ENCODE peak calls at places on chromosomes 5 and 9, in seven cellular contexts. One of them, this sample, is unnamed.

GRCh38 chr5:87120518-87121314 is 147.0 kb upstream of the RASA1 start:
- DNase-seq in heart right ventricle: no peak
- DNase-seq in fibroblast of pulmonary artery: peak
- DNase-seq in sigmoid colon: no peak
- DNase-seq in cardiac muscle cell: peak
- DNase-seq in OCI-LY7: no peak
- DNase-seq in right lobe of liver: no peak
- DNase-seq in this sample: no peak

GRCh38 chr9:108743901-108744371 is 111.8 kb downstream of the ACTL7B start:
- DNase-seq in heart right ventricle: no peak
- DNase-seq in fibroblast of pulmonary artery: no peak
- DNase-seq in cardiac muscle cell: no peak
- DNase-seq in OCI-LY7: no peak
- DNase-seq in right lobe of liver: no peak
- DNase-seq in sigmoid colon: no peak
- DNase-seq in this sample: no peak

GRCh38 chr5:55232985-55233928 is at the start of gene CCNO:
- DNase-seq in heart right ventricle: peak
- DNase-seq in cardiac muscle cell: peak
- DNase-seq in right lobe of liver: peak
- DNase-seq in OCI-LY7: peak
- DNase-seq in sigmoid colon: peak
- DNase-seq in fibroblast of pulmonary artery: peak
- DNase-seq in this sample: peak

GRCh38 chr5:96031811-96032261 is 70.2 kb upstream of the ELL2 start:
- DNase-seq in cardiac muscle cell: peak
- DNase-seq in OCI-LY7: no peak
- DNase-seq in sigmoid colon: no peak
- DNase-seq in fibroblast of pulmonary artery: peak
- DNase-seq in heart right ventricle: no peak
- DNase-seq in right lobe of liver: no peak
- DNase-seq in this sample: no peak

GRCh38 chr5:96177303-96177869 is 215.7 kb upstream of the ELL2 start:
- DNase-seq in sigmoid colon: no peak
- DNase-seq in OCI-LY7: no peak
- DNase-seq in right lobe of liver: no peak
- DNase-seq in fibroblast of pulmonary artery: peak
- DNase-seq in cardiac muscle cell: peak
- DNase-seq in heart right ventricle: no peak
- DNase-seq in this sample: no peak

GRCh38 chr5:8508196-8508595 is 639.2 kb downstream of the MTRR start:
- DNase-seq in right lobe of liver: no peak
- DNase-seq in OCI-LY7: no peak
- DNase-seq in heart right ventricle: no peak
- DNase-seq in sigmoid colon: no peak
- DNase-seq in cardiac muscle cell: no peak
- DNase-seq in fibroblast of pulmonary artery: no peak
- DNase-seq in this sample: no peak

GRCh38 chr5:90518666-90519065 is 10.7 kb downstream of the LYSMD3 start:
- DNase-seq in sigmoid colon: no peak
- DNase-seq in cardiac muscle cell: no peak
- DNase-seq in right lobe of liver: no peak
- DNase-seq in OCI-LY7: peak
- DNase-seq in heart right ventricle: no peak
- DNase-seq in fibroblast of pulmonary artery: peak
- DNase-seq in this sample: no peak

GRCh38 chr9:98773721-98774120 is 22.6 kb downstream of the ANKS6 start:
- DNase-seq in sigmoid colon: no peak
- DNase-seq in OCI-LY7: no peak
- DNase-seq in fibroblast of pulmonary artery: no peak
- DNase-seq in cardiac muscle cell: no peak
- DNase-seq in right lobe of liver: no peak
- DNase-seq in heart right ventricle: no peak
- DNase-seq in this sample: no peak

GRCh38 chr5:458547-459353 is 15.8 kb downstream of the EXOC3 start:
- DNase-seq in right lobe of liver: peak
- DNase-seq in OCI-LY7: no peak
- DNase-seq in fibroblast of pulmonary artery: peak
- DNase-seq in sigmoid colon: peak
- DNase-seq in heart right ventricle: no peak
- DNase-seq in cardiac muscle cell: no peak
- DNase-seq in this sample: no peak

GRCh38 chr5:74544811-74545210 is 95.7 kb downstream of the ENC1 start:
- DNase-seq in sigmoid colon: no peak
- DNase-seq in cardiac muscle cell: no peak
- DNase-seq in fibroblast of pulmonary artery: no peak
- DNase-seq in OCI-LY7: no peak
- DNase-seq in right lobe of liver: no peak
- DNase-seq in heart right ventricle: no peak
- DNase-seq in this sample: no peak

GRCh38 chr5:115366223-115366622 is 69.8 kb upstream of the CCDC112 start:
- DNase-seq in sigmoid colon: no peak
- DNase-seq in OCI-LY7: no peak
- DNase-seq in heart right ventricle: peak
- DNase-seq in cardiac muscle cell: peak
- DNase-seq in fibroblast of pulmonary artery: peak
- DNase-seq in right lobe of liver: no peak
- DNase-seq in this sample: no peak

GRCh38 chr9:126499911-126500599 is 113.7 kb upstream of the LMX1B start:
- DNase-seq in cardiac muscle cell: no peak
- DNase-seq in heart right ventricle: no peak
- DNase-seq in right lobe of liver: no peak
- DNase-seq in fibroblast of pulmonary artery: no peak
- DNase-seq in OCI-LY7: no peak
- DNase-seq in sigmoid colon: peak
- DNase-seq in this sample: no peak

GRCh38 chr5:34608368-34608767 is 47.8 kb upstream of the RAI14 start:
- DNase-seq in sigmoid colon: no peak
- DNase-seq in right lobe of liver: no peak
- DNase-seq in fibroblast of pulmonary artery: no peak
- DNase-seq in cardiac muscle cell: no peak
- DNase-seq in heart right ventricle: no peak
- DNase-seq in OCI-LY7: no peak
- DNase-seq in this sample: no peak
- TF ChIP-seq CTCF in sigmoid colon: no peak
- TF ChIP-seq CTCF in right lobe of liver: no peak
- TF ChIP-seq CTCF in fibroblast of pulmonary artery: no peak
- TF ChIP-seq CTCF in cardiac muscle cell: no peak
- TF ChIP-seq CTCF in heart right ventricle: no peak
- TF ChIP-seq CTCF in OCI-LY7: no peak
- TF ChIP-seq CTCF in this sample: no peak

GRCh38 chr5:78360674-78361225 is 333 bp downstream of the SCAMP1 start:
- DNase-seq in right lobe of liver: peak
- DNase-seq in OCI-LY7: peak
- DNase-seq in cardiac muscle cell: no peak
- DNase-seq in heart right ventricle: peak
- DNase-seq in sigmoid colon: peak
- DNase-seq in fibroblast of pulmonary artery: no peak
- DNase-seq in this sample: peak

GRCh38 chr5:78362220-78362619 is 1.8 kb downstream of the SCAMP1 start:
- DNase-seq in OCI-LY7: no peak
- DNase-seq in cardiac muscle cell: no peak
- DNase-seq in fibroblast of pulmonary artery: no peak
- DNase-seq in right lobe of liver: no peak
- DNase-seq in sigmoid colon: no peak
- DNase-seq in heart right ventricle: no peak
- DNase-seq in this sample: no peak

GRCh38 chr5:78364005-78364404 is 3.6 kb downstream of the SCAMP1 start:
- DNase-seq in cardiac muscle cell: no peak
- DNase-seq in fibroblast of pulmonary artery: peak
- DNase-seq in heart right ventricle: no peak
- DNase-seq in sigmoid colon: no peak
- DNase-seq in right lobe of liver: no peak
- DNase-seq in OCI-LY7: peak
- DNase-seq in this sample: no peak

GRCh38 chr5:78359831-78360673 is at the start of gene SCAMP1:
- DNase-seq in fibroblast of pulmonary artery: peak
- DNase-seq in sigmoid colon: peak
- DNase-seq in right lobe of liver: peak
- DNase-seq in cardiac muscle cell: peak
- DNase-seq in heart right ventricle: peak
- DNase-seq in OCI-LY7: peak
- DNase-seq in this sample: peak

DNA sequence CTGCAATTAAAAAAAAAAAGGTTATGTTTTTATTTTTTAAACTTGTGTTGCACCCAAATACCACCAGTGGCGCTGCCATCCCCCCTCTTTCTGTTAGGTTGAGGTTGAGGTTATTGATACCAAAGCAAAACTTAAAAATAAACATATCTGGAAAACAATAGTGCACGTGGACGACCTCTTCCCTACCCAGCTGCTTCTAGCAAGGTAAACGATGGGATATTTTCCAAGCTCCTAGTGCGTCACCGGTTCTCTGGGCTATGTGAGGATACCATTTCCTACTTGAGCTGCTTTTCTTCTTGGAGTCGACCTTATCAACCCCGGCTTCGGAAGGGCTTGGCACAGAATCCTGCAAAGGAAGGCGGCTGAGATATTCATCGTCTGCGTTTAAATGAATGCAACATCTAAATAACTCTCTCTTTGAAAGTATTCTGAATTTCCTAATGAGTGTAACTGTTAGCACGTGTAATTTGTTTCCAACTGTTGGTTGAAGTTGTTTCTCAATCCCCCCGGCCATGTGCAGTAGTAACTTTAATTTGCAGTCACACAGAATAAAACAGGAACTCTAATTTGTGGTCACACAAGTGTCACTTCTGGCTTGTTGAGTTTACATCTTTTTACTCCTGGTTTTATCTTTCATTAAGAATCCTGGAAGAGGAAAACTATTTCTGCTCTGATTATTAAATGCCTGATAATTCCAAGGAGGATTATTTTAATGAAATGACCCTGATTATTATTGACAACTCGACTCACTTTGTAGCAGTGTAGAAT is 993 bp downstream of the SCAMP1 start:
- DNase-seq in right lobe of liver: peak
- DNase-seq in heart right ventricle: peak
- DNase-seq in OCI-LY7: peak
- DNase-seq in sigmoid colon: peak
- DNase-seq in cardiac muscle cell: peak
- DNase-seq in fibroblast of pulmonary artery: peak
- DNase-seq in this sample: no peak
- TF ChIP-seq CTCF in right lobe of liver: no peak
- TF ChIP-seq CTCF in heart right ventricle: no peak
- TF ChIP-seq CTCF in OCI-LY7: peak
- TF ChIP-seq CTCF in sigmoid colon: no peak
- TF ChIP-seq CTCF in cardiac muscle cell: peak
- TF ChIP-seq CTCF in fibroblast of pulmonary artery: peak
- TF ChIP-seq CTCF in this sample: peak

GRCh38 chr5:18243846-18244245 is 609.6 kb downstream of the TAF11L14 start:
- DNase-seq in right lobe of liver: no peak
- DNase-seq in cardiac muscle cell: no peak
- DNase-seq in sigmoid colon: no peak
- DNase-seq in OCI-LY7: no peak
- DNase-seq in fibroblast of pulmonary artery: no peak
- DNase-seq in heart right ventricle: no peak
- DNase-seq in this sample: no peak

GRCh38 chr5:18238321-18238720 is 604.1 kb downstream of the TAF11L14 start:
- DNase-seq in sigmoid colon: no peak
- DNase-seq in heart right ventricle: no peak
- DNase-seq in right lobe of liver: no peak
- DNase-seq in OCI-LY7: no peak
- DNase-seq in cardiac muscle cell: no peak
- DNase-seq in fibroblast of pulmonary artery: no peak
- DNase-seq in this sample: no peak

GRCh38 chr5:18244309-18244708 is 610.0 kb downstream of the TAF11L14 start:
- DNase-seq in cardiac muscle cell: no peak
- DNase-seq in sigmoid colon: no peak
- DNase-seq in OCI-LY7: no peak
- DNase-seq in heart right ventricle: no peak
- DNase-seq in right lobe of liver: no peak
- DNase-seq in fibroblast of pulmonary artery: no peak
- DNase-seq in this sample: no peak
- TF ChIP-seq CTCF in cardiac muscle cell: no peak
- TF ChIP-seq CTCF in sigmoid colon: no peak
- TF ChIP-seq CTCF in OCI-LY7: no peak
- TF ChIP-seq CTCF in heart right ventricle: no peak
- TF ChIP-seq CTCF in right lobe of liver: no peak
- TF ChIP-seq CTCF in fibroblast of pulmonary artery: no peak
- TF ChIP-seq CTCF in this sample: no peak

DNA sequence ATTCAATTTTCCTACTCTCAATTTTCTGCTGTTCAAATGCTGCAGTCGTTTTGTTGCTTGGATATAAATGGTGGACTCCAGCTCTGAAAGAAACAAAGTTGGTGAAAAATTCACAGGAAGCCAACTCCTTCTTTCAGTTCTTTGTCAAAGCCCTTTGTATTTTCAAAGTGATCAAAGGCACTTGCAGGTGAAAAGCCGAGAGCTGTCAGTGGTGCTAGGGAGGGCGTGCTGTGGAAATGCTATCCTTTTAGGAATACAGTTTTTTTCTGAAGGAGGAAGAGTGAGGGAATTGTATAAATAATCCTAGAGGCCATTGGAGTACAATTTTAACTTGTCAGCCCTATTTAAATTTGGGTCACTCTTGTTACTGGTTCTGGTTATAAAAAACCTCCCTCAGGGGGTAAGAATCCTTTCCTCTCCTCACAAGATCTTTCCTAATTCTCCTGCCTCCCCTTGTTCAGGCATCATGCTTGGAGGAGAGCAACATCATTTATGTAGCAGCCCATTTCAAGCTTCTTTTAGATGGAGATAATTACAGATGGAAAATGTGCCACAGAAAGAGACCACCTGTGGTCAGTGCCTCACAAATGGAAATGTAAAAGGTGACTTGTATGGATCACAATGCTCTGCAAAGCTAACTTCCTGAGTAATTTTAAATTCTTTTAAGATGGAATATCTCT is 62.5 kb upstream of the GHR start:
- DNase-seq in cardiac muscle cell: no peak
- DNase-seq in fibroblast of pulmonary artery: no peak
- DNase-seq in heart right ventricle: no peak
- DNase-seq in sigmoid colon: no peak
- DNase-seq in OCI-LY7: no peak
- DNase-seq in right lobe of liver: no peak
- DNase-seq in this sample: no peak
- TF ChIP-seq CTCF in cardiac muscle cell: no peak
- TF ChIP-seq CTCF in fibroblast of pulmonary artery: no peak
- TF ChIP-seq CTCF in heart right ventricle: no peak
- TF ChIP-seq CTCF in sigmoid colon: no peak
- TF ChIP-seq CTCF in OCI-LY7: no peak
- TF ChIP-seq CTCF in right lobe of liver: no peak
- TF ChIP-seq CTCF in this sample: no peak

GRCh38 chr5:79206541-79206940 is 29.4 kb upstream of the JMY start:
- DNase-seq in heart right ventricle: no peak
- DNase-seq in right lobe of liver: no peak
- DNase-seq in sigmoid colon: no peak
- DNase-seq in cardiac muscle cell: no peak
- DNase-seq in fibroblast of pulmonary artery: no peak
- DNase-seq in OCI-LY7: no peak
- DNase-seq in this sample: no peak

GRCh38 chr5:79202076-79202475 is 33.9 kb upstream of the JMY start:
- DNase-seq in cardiac muscle cell: peak
- DNase-seq in right lobe of liver: no peak
- DNase-seq in heart right ventricle: no peak
- DNase-seq in sigmoid colon: no peak
- DNase-seq in OCI-LY7: no peak
- DNase-seq in fibroblast of pulmonary artery: peak
- DNase-seq in this sample: no peak

GRCh38 chr5:79205965-79206364 is 30.0 kb upstream of the JMY start:
- DNase-seq in sigmoid colon: no peak
- DNase-seq in right lobe of liver: no peak
- DNase-seq in cardiac muscle cell: no peak
- DNase-seq in heart right ventricle: no peak
- DNase-seq in OCI-LY7: peak
- DNase-seq in fibroblast of pulmonary artery: no peak
- DNase-seq in this sample: no peak

GRCh38 chr5:79201206-79201605 is 34.7 kb upstream of the JMY start:
- DNase-seq in cardiac muscle cell: no peak
- DNase-seq in right lobe of liver: no peak
- DNase-seq in sigmoid colon: no peak
- DNase-seq in OCI-LY7: no peak
- DNase-seq in fibroblast of pulmonary artery: no peak
- DNase-seq in heart right ventricle: no peak
- DNase-seq in this sample: no peak

GRCh38 chr5:79200573-79201183 is 35.3 kb upstream of the JMY start:
- DNase-seq in cardiac muscle cell: peak
- DNase-seq in OCI-LY7: peak
- DNase-seq in heart right ventricle: no peak
- DNase-seq in fibroblast of pulmonary artery: peak
- DNase-seq in sigmoid colon: no peak
- DNase-seq in right lobe of liver: no peak
- DNase-seq in this sample: no peak
- TF ChIP-seq CTCF in cardiac muscle cell: peak
- TF ChIP-seq CTCF in OCI-LY7: peak
- TF ChIP-seq CTCF in heart right ventricle: no peak
- TF ChIP-seq CTCF in fibroblast of pulmonary artery: peak
- TF ChIP-seq CTCF in sigmoid colon: no peak
- TF ChIP-seq CTCF in right lobe of liver: peak
- TF ChIP-seq CTCF in this sample: peak

This sample was measured in progenitor cell of endocrine pancreas.